ENCODE peak calls at places on chromosomes 3 and 15, in five cellular contexts. M is psoas muscle, T is SK-N-SH treated with all-trans-retinoic acid at 6 μM for 48 hours, Y is HepG2, D is omental fat pad. O is an unnamed sample.

GRCh38 chr3:156677536-156677935 is 3.1 kb downstream of the TIPARP start:
- ATAC-seq in T (no peak), Y (no peak), D (no peak), M (no peak), O (no peak)

GRCh38 chr15:60563539-60564404 is 84.8 kb upstream of the ICE2 start:
- ATAC-seq in D (no peak), Y (no peak), T (no peak), M (no peak), O (no peak)

GRCh38 chr15:26134812-26135211 is 271.7 kb upstream of the ATP10A start:
- ATAC-seq in M (no peak), D (no peak), T (no peak), Y (no peak), O (no peak)

GRCh38 chr3:138234401-138235179 is 47.5 kb downstream of the ARMC8 start:
- ATAC-seq in D (no peak), T (no peak), M (no peak), Y (no peak), O (no peak)

GRCh38 chr3:10447110-10447509 is 58.3 kb downstream of the ATP2B2 start:
- ATAC-seq in Y (no peak), T (no peak), D (no peak), M (peak), O (no peak)

GRCh38 chr3:178930116-178930515 is 141.5 kb downstream of the ZMAT3 start:
- ATAC-seq in M (no peak), Y (no peak), T (no peak), D (no peak), O (no peak)

GRCh38 chr15:55527150-55527549 is 19.1 kb upstream of the DNAAF4 start:
- ATAC-seq in Y (peak), T (no peak), M (no peak), D (no peak), O (no peak)

GRCh38 chr3:186871403-186871924 is 29.0 kb downstream of the ADIPOQ start:
- ATAC-seq in M (no peak), D (no peak), T (no peak), Y (no peak), O (no peak)

GRCh38 chr15:90248760-90249122 is 615 bp upstream of the TTLL13 start:
- ATAC-seq in M (peak), T (peak), Y (no peak), D (no peak), O (peak)

GRCh38 chr3:147348976-147349375 is 57.4 kb downstream of the ZIC4 start:
- ATAC-seq in D (no peak), M (no peak), Y (no peak), T (no peak), O (no peak)

GRCh38 chr3:3027976-3028567 is 82.1 kb downstream of the IL5RA start:
- ATAC-seq in T (no peak), D (no peak), Y (no peak), M (no peak), O (no peak)

GRCh38 chr15:71366926-71367325 is 251.7 kb downstream of the THSD4 start:
- ATAC-seq in T (no peak), Y (peak), M (no peak), D (no peak), O (peak)

GRCh38 chr3:6455031-6455430 is 405.9 kb upstream of the GRM7 start:
- ATAC-seq in Y (no peak), T (no peak), M (no peak), D (no peak), O (no peak)

GRCh38 chr15:61415617-61416120 is 186.6 kb upstream of the RORA start:
- ATAC-seq in D (no peak), Y (no peak), T (no peak), M (no peak), O (no peak)

GRCh38 chr15:70088427-70088826 is 9.3 kb downstream of the TLE3 start:
- ATAC-seq in T (no peak), M (no peak), Y (no peak), D (no peak), O (no peak)

GRCh38 chr3:42425736-42426407 is 15.5 kb upstream of the LYZL4 start:
- ATAC-seq in T (no peak), D (peak), M (no peak), Y (no peak), O (no peak)

GRCh38 chr3:151550025-151550618 is 89.3 kb upstream of the IGSF10 start:
- ATAC-seq in Y (no peak), D (peak), T (no peak), M (no peak), O (no peak)

GRCh38 chr15:50280271-50280670 is 14.7 kb upstream of the HDC start:
- ATAC-seq in M (no peak), D (no peak), T (no peak), Y (no peak), O (no peak)

GRCh38 chr15:57591237-57591821 is 375 bp upstream of the MYZAP start:
- ATAC-seq in Y (no peak), D (no peak), M (no peak), T (no peak), O (no peak)

GRCh38 chr3:42638339-42638842 is 15.1 kb upstream of the ZBTB47 start:
- ATAC-seq in M (no peak), D (no peak), T (no peak), Y (no peak), O (no peak)

GRCh38 chr3:9809615-9810356 is at the start of gene TTLL3:
- ATAC-seq in Y (no peak), M (peak), D (peak), T (peak), O (peak)

GRCh38 chr3:160602259-160602658 is 36.9 kb upstream of the KPNA4 start:
- ATAC-seq in T (no peak), D (no peak), M (no peak), Y (no peak), O (no peak)

GRCh38 chr3:111650378-111651275 is 55.5 kb upstream of the ZBED2 start:
- ATAC-seq in M (no peak), T (no peak), Y (peak), D (no peak), O (no peak)